ENCODE peak calls at places on chromosomes 6 and 20, in five cellular contexts. One of them, this sample, is unnamed.

GRCh38 chr6:105097288-105097687 is 82.5 kb downstream of the POPDC3 start:
- DNase-seq in epithelial cell of esophagus: peak
- DNase-seq in aorta: no peak
- DNase-seq in effector CD4-positive, alpha-beta T cell: no peak
- DNase-seq in GDM1: no peak
- DNase-seq in this sample: no peak

GRCh38 chr6:81834141-81834621 is 81.7 kb upstream of the TENT5A start:
- DNase-seq in epithelial cell of esophagus: no peak
- DNase-seq in aorta: peak
- DNase-seq in effector CD4-positive, alpha-beta T cell: no peak
- DNase-seq in GDM1: no peak
- DNase-seq in this sample: no peak

GRCh38 chr6:13676551-13677156 is 35.0 kb downstream of the RANBP9 start:
- DNase-seq in epithelial cell of esophagus: no peak
- DNase-seq in aorta: no peak
- DNase-seq in effector CD4-positive, alpha-beta T cell: no peak
- DNase-seq in GDM1: no peak
- DNase-seq in this sample: no peak

GRCh38 chr20:63234693-63235398 is 859 bp upstream of the BIRC7 start:
- DNase-seq in epithelial cell of esophagus: peak
- DNase-seq in aorta: no peak
- DNase-seq in effector CD4-positive, alpha-beta T cell: no peak
- DNase-seq in GDM1: no peak
- DNase-seq in this sample: no peak

GRCh38 chr20:63956664-63957003 is 418 bp upstream of the UCKL1 start:
- DNase-seq in epithelial cell of esophagus: no peak
- DNase-seq in aorta: no peak
- DNase-seq in effector CD4-positive, alpha-beta T cell: no peak
- DNase-seq in GDM1: no peak
- DNase-seq in this sample: no peak

GRCh38 chr20:408843-409696 is 971 bp downstream of the RBCK1 start:
- DNase-seq in epithelial cell of esophagus: no peak
- DNase-seq in aorta: no peak
- DNase-seq in effector CD4-positive, alpha-beta T cell: no peak
- DNase-seq in GDM1: no peak
- DNase-seq in this sample: no peak

GRCh38 chr6:77416839-77417238 is 46.5 kb downstream of the HTR1B start:
- DNase-seq in epithelial cell of esophagus: no peak
- DNase-seq in aorta: no peak
- DNase-seq in effector CD4-positive, alpha-beta T cell: no peak
- DNase-seq in GDM1: no peak
- DNase-seq in this sample: no peak

GRCh38 chr20:13996265-13996664 is 949 bp downstream of the MACROD2 start:
- DNase-seq in epithelial cell of esophagus: peak
- DNase-seq in aorta: no peak
- DNase-seq in effector CD4-positive, alpha-beta T cell: no peak
- DNase-seq in GDM1: no peak
- DNase-seq in this sample: no peak

GRCh38 chr6:90765895-90766294 is 179.0 kb upstream of the MAP3K7 start:
- DNase-seq in epithelial cell of esophagus: peak
- DNase-seq in aorta: no peak
- DNase-seq in effector CD4-positive, alpha-beta T cell: no peak
- DNase-seq in GDM1: no peak
- DNase-seq in this sample: no peak

GRCh38 chr6:30684386-30685156 is 1.9 kb downstream of the PPP1R18 start:
- DNase-seq in epithelial cell of esophagus: peak
- DNase-seq in aorta: peak
- DNase-seq in effector CD4-positive, alpha-beta T cell: peak
- DNase-seq in GDM1: peak
- DNase-seq in this sample: no peak